ENCODE peak calls at places on chromosomes 2 and 18, in six cellular contexts. One of them, this sample, is unnamed.

GRCh38 chr18:26721876-26722581 is 143.5 kb downstream of the AQP4 start:
- DNase-seq in SK-N-SH: no peak
- DNase-seq in HCT116: no peak
- DNase-seq in neural progenitor cell: no peak
- DNase-seq in GM23248: no peak
- DNase-seq in PC-3: no peak
- DNase-seq in this sample: no peak

GRCh38 chr18:45876131-45876530 is 50.7 kb downstream of the SIGLEC15 start:
- DNase-seq in PC-3: no peak
- DNase-seq in GM23248: no peak
- DNase-seq in SK-N-SH: no peak
- DNase-seq in HCT116: no peak
- DNase-seq in neural progenitor cell: peak
- DNase-seq in this sample: no peak

GRCh38 chr18:9596257-9596656 is 18.1 kb downstream of the PPP4R1 start:
- DNase-seq in neural progenitor cell: no peak
- DNase-seq in PC-3: no peak
- DNase-seq in SK-N-SH: no peak
- DNase-seq in HCT116: no peak
- DNase-seq in GM23248: peak
- DNase-seq in this sample: no peak

GRCh38 chr18:74942319-74942910 is 266.5 kb downstream of the PTGR3 start:
- DNase-seq in HCT116: no peak
- DNase-seq in neural progenitor cell: no peak
- DNase-seq in PC-3: peak
- DNase-seq in SK-N-SH: no peak
- DNase-seq in GM23248: no peak
- DNase-seq in this sample: no peak

GRCh38 chr2:198374375-198375072 is 570.1 kb downstream of the PLCL1 start:
- DNase-seq in GM23248: peak
- DNase-seq in HCT116: no peak
- DNase-seq in SK-N-SH: peak
- DNase-seq in PC-3: peak
- DNase-seq in neural progenitor cell: peak
- DNase-seq in this sample: peak

GRCh38 chr2:183123117-183123958 is 905 bp upstream of the NUP35 start:
- DNase-seq in neural progenitor cell: no peak
- DNase-seq in PC-3: no peak
- DNase-seq in HCT116: no peak
- DNase-seq in SK-N-SH: peak
- DNase-seq in GM23248: peak
- DNase-seq in this sample: no peak

GRCh38 chr2:62536873-62537547 is 31.0 kb upstream of the TMEM17 start:
- DNase-seq in SK-N-SH: no peak
- DNase-seq in neural progenitor cell: no peak
- DNase-seq in GM23248: no peak
- DNase-seq in HCT116: no peak
- DNase-seq in PC-3: no peak
- DNase-seq in this sample: no peak

GRCh38 chr2:224820283-224820991 is 104.3 kb upstream of the CCDC195 start:
- DNase-seq in GM23248: peak
- DNase-seq in HCT116: no peak
- DNase-seq in PC-3: no peak
- DNase-seq in SK-N-SH: no peak
- DNase-seq in neural progenitor cell: no peak
- DNase-seq in this sample: no peak

GRCh38 chr2:71776227-71776626 is 322.9 kb downstream of the DYSF start:
- DNase-seq in PC-3: no peak
- DNase-seq in neural progenitor cell: no peak
- DNase-seq in GM23248: no peak
- DNase-seq in SK-N-SH: no peak
- DNase-seq in HCT116: no peak
- DNase-seq in this sample: no peak

GRCh38 chr2:239337877-239338484 is 62.8 kb downstream of the HDAC4 start:
- DNase-seq in PC-3: no peak
- DNase-seq in SK-N-SH: no peak
- DNase-seq in neural progenitor cell: no peak
- DNase-seq in HCT116: no peak
- DNase-seq in GM23248: no peak
- DNase-seq in this sample: no peak

GRCh38 chr2:241924909-241925250 is 55.4 kb downstream of the RTP5 start:
- DNase-seq in PC-3: no peak
- DNase-seq in HCT116: no peak
- DNase-seq in GM23248: no peak
- DNase-seq in neural progenitor cell: no peak
- DNase-seq in SK-N-SH: no peak
- DNase-seq in this sample: no peak
- TF ChIP-seq EZH2phosphoT487 in PC-3: no peak
- TF ChIP-seq EZH2phosphoT487 in HCT116: no peak
- TF ChIP-seq EZH2phosphoT487 in GM23248: no peak
- TF ChIP-seq EZH2phosphoT487 in neural progenitor cell: no peak
- TF ChIP-seq EZH2phosphoT487 in SK-N-SH: no peak
- TF ChIP-seq EZH2phosphoT487 in this sample: no peak

GRCh38 chr2:48313036-48313877 is 216.7 kb upstream of the STON1 start:
- DNase-seq in neural progenitor cell: no peak
- DNase-seq in PC-3: no peak
- DNase-seq in HCT116: no peak
- DNase-seq in SK-N-SH: no peak
- DNase-seq in GM23248: no peak
- DNase-seq in this sample: peak
- H3K9ac ChIP-seq in neural progenitor cell: no peak
- H3K9ac ChIP-seq in PC-3: peak
- H3K9ac ChIP-seq in HCT116: peak
- H3K9ac ChIP-seq in SK-N-SH: peak
- H3K9ac ChIP-seq in GM23248: peak
- H3K9ac ChIP-seq in this sample: peak

DNA sequence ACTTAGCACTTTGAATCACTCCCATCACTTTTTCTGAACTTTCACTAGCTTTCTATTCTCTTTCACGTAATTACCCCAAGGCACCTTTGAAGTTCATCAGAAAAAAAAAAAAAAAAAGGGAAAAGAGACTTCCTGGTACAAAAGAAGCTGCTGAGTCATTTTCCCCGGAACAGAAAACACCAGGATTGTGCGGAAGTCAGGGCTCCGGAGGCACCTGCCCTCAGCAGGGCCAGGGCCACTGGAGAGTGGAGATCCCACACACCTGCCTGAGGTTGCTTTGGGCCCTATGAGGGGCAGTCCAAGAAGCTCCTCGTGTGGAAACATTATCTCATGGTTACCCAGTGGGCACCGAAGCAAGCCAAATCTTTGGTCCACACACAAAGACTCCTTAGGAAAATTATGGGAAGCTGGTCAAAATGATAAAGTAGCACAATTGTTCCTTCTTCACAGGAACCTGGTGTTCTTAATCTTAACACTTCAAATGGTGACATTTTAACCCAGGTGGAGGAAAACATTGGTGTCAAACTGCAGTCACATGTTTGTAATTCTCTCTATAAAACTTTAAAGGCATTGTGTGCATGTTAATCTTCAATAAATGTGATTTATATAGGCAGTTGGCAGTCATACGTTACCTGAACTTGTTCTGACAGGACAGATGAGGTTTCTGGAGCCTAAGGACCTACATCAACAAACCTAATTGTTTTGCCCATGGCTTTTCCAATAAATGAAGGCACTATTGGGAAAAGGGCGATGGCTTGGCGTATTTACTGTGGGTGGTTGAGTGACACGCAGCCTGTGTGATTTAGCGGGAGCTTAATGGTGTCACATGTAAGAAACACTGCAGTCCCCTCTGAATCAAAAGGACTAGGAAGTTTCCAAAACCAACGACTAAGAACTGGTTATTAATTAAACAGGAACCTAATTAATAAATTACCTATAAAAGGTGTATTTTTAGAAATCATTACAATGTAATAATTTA is 23.4 kb upstream of the FAM110C start:
- DNase-seq in HCT116: no peak
- DNase-seq in PC-3: peak
- DNase-seq in neural progenitor cell: no peak
- DNase-seq in GM23248: no peak
- DNase-seq in SK-N-SH: no peak
- DNase-seq in this sample: no peak
- TF ChIP-seq EZH2phosphoT487 in HCT116: no peak
- TF ChIP-seq EZH2phosphoT487 in PC-3: no peak
- TF ChIP-seq EZH2phosphoT487 in neural progenitor cell: no peak
- TF ChIP-seq EZH2phosphoT487 in GM23248: no peak
- TF ChIP-seq EZH2phosphoT487 in SK-N-SH: no peak
- TF ChIP-seq EZH2phosphoT487 in this sample: no peak

GRCh38 chr2:42057159-42057901 is 9.5 kb downstream of the PKDCC start:
- DNase-seq in PC-3: no peak
- DNase-seq in GM23248: no peak
- DNase-seq in HCT116: no peak
- DNase-seq in neural progenitor cell: no peak
- DNase-seq in SK-N-SH: no peak
- DNase-seq in this sample: no peak

GRCh38 chr2:42054657-42055430 is 7.0 kb downstream of the PKDCC start:
- DNase-seq in HCT116: peak
- DNase-seq in GM23248: no peak
- DNase-seq in neural progenitor cell: no peak
- DNase-seq in SK-N-SH: no peak
- DNase-seq in PC-3: peak
- DNase-seq in this sample: no peak

GRCh38 chr2:42057902-42058450 is 10.2 kb downstream of the PKDCC start:
- DNase-seq in PC-3: no peak
- DNase-seq in GM23248: no peak
- DNase-seq in neural progenitor cell: peak
- DNase-seq in SK-N-SH: no peak
- DNase-seq in HCT116: no peak
- DNase-seq in this sample: no peak

GRCh38 chr2:42053791-42054656 is 6.2 kb downstream of the PKDCC start:
- DNase-seq in neural progenitor cell: no peak
- DNase-seq in HCT116: no peak
- DNase-seq in GM23248: no peak
- DNase-seq in SK-N-SH: no peak
- DNase-seq in PC-3: no peak
- DNase-seq in this sample: no peak

DNA sequence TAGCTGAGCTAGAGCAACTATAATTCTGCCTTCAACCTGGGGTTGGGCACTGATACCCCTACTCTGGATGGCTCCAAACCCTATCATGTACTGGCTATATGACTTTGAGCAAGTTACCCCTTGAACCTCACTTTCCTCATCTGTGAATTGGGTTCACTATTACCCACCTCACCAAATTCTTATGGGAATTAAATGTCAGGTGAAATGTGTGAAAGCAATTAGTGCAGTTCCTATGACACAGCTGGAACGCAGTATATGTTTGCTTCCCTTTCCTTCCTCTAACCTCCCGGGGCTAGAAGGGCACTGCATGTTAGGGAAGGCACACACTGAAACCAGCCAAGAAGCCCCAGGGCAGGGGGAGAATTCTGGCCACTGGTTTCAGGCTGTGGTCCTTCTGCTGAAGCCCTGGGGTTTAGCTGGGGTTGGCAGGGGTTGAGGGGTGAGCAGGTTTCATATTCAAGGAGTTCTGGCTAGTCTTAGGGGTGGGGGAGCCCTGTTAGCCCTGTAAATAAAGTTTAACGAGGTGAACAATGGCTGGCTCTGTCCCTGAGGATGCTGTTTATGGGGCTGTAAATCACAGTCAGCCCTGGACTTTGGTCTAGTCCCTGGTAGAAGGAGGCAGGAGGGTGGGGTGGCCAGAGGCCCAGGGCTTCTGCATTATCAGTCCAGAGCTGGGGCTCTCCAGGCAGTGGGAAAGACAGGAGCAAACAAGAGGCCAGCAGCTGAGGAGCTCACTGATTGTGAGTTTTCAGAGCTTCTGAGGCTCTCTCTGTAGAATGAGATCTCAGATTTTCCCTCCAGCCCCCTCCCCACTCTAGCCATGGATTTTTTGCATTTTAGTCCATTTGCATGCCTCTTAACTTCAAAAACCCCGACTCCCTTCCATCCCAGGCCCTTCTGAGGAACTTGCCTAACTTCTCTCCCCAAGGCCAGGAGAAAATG is 8.0 kb downstream of the PKDCC start:
- DNase-seq in neural progenitor cell: no peak
- DNase-seq in GM23248: no peak
- DNase-seq in PC-3: peak
- DNase-seq in SK-N-SH: no peak
- DNase-seq in HCT116: no peak
- DNase-seq in this sample: no peak
- H3K9ac ChIP-seq in neural progenitor cell: no peak
- H3K9ac ChIP-seq in GM23248: no peak
- H3K9ac ChIP-seq in PC-3: no peak
- H3K9ac ChIP-seq in SK-N-SH: no peak
- H3K9ac ChIP-seq in HCT116: no peak
- H3K9ac ChIP-seq in this sample: no peak

GRCh38 chr2:105323117-105323516 is 6.4 kb downstream of the TGFBRAP1 start:
- DNase-seq in neural progenitor cell: no peak
- DNase-seq in GM23248: no peak
- DNase-seq in PC-3: no peak
- DNase-seq in SK-N-SH: no peak
- DNase-seq in HCT116: no peak
- DNase-seq in this sample: no peak

GRCh38 chr2:105320651-105321215 is 8.8 kb downstream of the TGFBRAP1 start:
- DNase-seq in HCT116: no peak
- DNase-seq in SK-N-SH: no peak
- DNase-seq in GM23248: no peak
- DNase-seq in neural progenitor cell: no peak
- DNase-seq in PC-3: peak
- DNase-seq in this sample: no peak

GRCh38 chr2:105324732-105325131 is 4.8 kb downstream of the TGFBRAP1 start:
- DNase-seq in neural progenitor cell: peak
- DNase-seq in SK-N-SH: no peak
- DNase-seq in HCT116: no peak
- DNase-seq in GM23248: peak
- DNase-seq in PC-3: no peak
- DNase-seq in this sample: no peak

GRCh38 chr2:105325389-105325963 is 4.1 kb downstream of the TGFBRAP1 start:
- DNase-seq in SK-N-SH: no peak
- DNase-seq in GM23248: peak
- DNase-seq in PC-3: peak
- DNase-seq in neural progenitor cell: peak
- DNase-seq in HCT116: no peak
- DNase-seq in this sample: no peak

DNA sequence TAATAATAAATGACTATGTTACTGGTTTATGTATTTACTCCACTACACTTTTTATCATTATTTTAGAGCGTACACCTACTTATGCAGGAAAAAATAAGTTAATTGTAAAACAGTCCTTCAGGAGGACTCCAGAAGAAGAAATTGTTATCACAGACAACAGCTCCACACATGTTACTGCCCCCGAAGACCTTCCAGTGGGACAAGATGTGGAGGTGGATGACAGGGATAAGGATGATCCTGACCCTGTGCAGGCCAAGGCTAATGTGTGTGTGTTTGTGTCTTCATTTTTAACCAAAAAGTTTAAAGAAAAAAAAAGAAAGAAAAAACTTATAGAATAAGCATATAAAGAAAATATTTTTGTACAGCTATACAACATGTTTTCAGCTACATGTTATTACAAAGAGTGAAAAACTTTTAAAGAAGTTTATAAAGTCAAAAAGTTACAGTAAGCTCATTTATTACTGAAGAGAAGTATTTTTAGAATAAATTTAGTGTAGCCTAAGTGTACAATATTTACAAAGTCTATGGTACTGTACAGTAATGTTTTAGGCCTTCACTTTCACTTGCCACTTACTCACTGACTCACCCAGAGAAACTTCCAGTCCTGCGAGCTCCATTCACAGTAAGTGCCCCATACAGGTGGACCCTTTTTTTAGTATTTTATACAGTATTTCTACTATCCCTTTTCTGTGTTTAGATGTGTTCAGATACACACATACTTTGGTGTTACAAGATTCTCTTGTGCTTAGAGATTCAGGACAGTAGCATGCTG is 7.5 kb downstream of the TGFBRAP1 start:
- DNase-seq in PC-3: no peak
- DNase-seq in neural progenitor cell: no peak
- DNase-seq in HCT116: no peak
- DNase-seq in GM23248: peak
- DNase-seq in SK-N-SH: no peak
- DNase-seq in this sample: no peak
- TF ChIP-seq EZH2phosphoT487 in PC-3: no peak
- TF ChIP-seq EZH2phosphoT487 in neural progenitor cell: no peak
- TF ChIP-seq EZH2phosphoT487 in HCT116: no peak
- TF ChIP-seq EZH2phosphoT487 in GM23248: no peak
- TF ChIP-seq EZH2phosphoT487 in SK-N-SH: no peak
- TF ChIP-seq EZH2phosphoT487 in this sample: no peak

This sample was measured in MM.1S.